ENCODE peak calls at places on chromosomes 12 and 14, in five cellular contexts. V, D, G, W and L are unnamed samples.

GRCh38 chr12:98417303-98417702 is 98.1 kb upstream of the TMPO start:
- DNase-seq in G (no peak), D (no peak), W (no peak), V (no peak), L (no peak)

GRCh38 chr12:124592050-124592449 is 24.6 kb upstream of the NCOR2 start:
- DNase-seq in W (no peak), V (peak), D (no peak), G (no peak), L (no peak)

GRCh38 chr12:64173456-64173855 is 48.6 kb downstream of the KICS2 start:
- DNase-seq in W (no peak), G (no peak), V (no peak), D (no peak), L (no peak)

GRCh38 chr14:64815257-64815656 is 64.5 kb downstream of the SPTB start:
- DNase-seq in D (no peak), W (no peak), G (no peak), V (no peak), L (no peak)

GRCh38 chr14:79044894-79045624 is 874.9 kb downstream of the NRXN3 start:
- DNase-seq in V (peak), W (no peak), G (no peak), D (no peak), L (peak)

GRCh38 chr14:104593710-104594121 is 10.9 kb downstream of the TMEM179 start:
- DNase-seq in W (no peak), G (no peak), V (no peak), D (no peak), L (no peak)

GRCh38 chr12:119869720-119870119 is 7.4 kb downstream of the CIT start:
- DNase-seq in W (peak), D (no peak), G (no peak), V (peak), L (no peak)

GRCh38 chr12:80498059-80498728 is 54.2 kb downstream of the PTPRQ start:
- DNase-seq in V (no peak), G (no peak), D (no peak), W (no peak), L (no peak)

GRCh38 chr12:116319851-116320621 is 42.5 kb upstream of the MED13L start:
- DNase-seq in D (no peak), W (peak), V (peak), G (no peak), L (no peak)

GRCh38 chr14:37013116-37013515 is 159.3 kb downstream of the SLC25A21 start:
- DNase-seq in W (no peak), G (no peak), V (no peak), D (no peak), L (no peak)

GRCh38 chr14:22226381-22226780 is 362.6 kb downstream of the DAD1 start:
- DNase-seq in V (no peak), W (no peak), G (no peak), D (no peak), L (no peak)

GRCh38 chr14:94317259-94317658 is 5.9 kb downstream of the SERPINA6 start:
- DNase-seq in G (no peak), D (no peak), W (peak), V (peak), L (no peak)

GRCh38 chr14:92755495-92755894 is 7.1 kb upstream of the LGMN start:
- DNase-seq in G (no peak), D (no peak), V (peak), W (no peak), L (no peak)

GRCh38 chr12:92297405-92297804 is 151.8 kb upstream of the BTG1 start:
- DNase-seq in V (no peak), W (no peak), G (no peak), D (no peak), L (no peak)

GRCh38 chr12:120242275-120242799 is 23.2 kb downstream of the PXN start:
- DNase-seq in V (no peak), W (peak), G (no peak), D (no peak), L (no peak)

GRCh38 chr14:77917802-77918201 is 117.9 kb downstream of the ADCK1 start:
- DNase-seq in D (no peak), W (no peak), V (no peak), G (no peak), L (no peak)

GRCh38 chr12:51430196-51430895 is 5.7 kb downstream of the SLC4A8 start:
- DNase-seq in W (no peak), V (no peak), G (no peak), D (no peak), L (no peak)